ENCODE peak calls at places on chromosomes 1 and 21, in seven cellular contexts. R is prostate gland, O is thoracic aorta, F is breast epithelium, Y is heart left ventricle, T is HCT116, Q is right lobe of liver. J is an unnamed sample.
A peak's percentile ranks its signal among the peaks of the same experiment; 100 is the strongest.

GRCh38 chr1:154943649-154944421 is 7.3 kb upstream of the PMVK start:
- DNase-seq in R (no peak), O (no peak), F (no peak), Y (no peak), T (no peak), Q (no peak), J (peak; percentile 72)

GRCh38 chr1:183319051-183319450 is 99.1 kb downstream of the NMNAT2 start:
- DNase-seq in R (no peak), O (no peak), F (no peak), Y (no peak), T (no peak), Q (no peak), J (no peak)

GRCh38 chr1:59219926-59220325 is 77.0 kb upstream of the FGGY start:
- DNase-seq in R (no peak), O (no peak), F (no peak), Y (no peak), T (no peak), Q (no peak), J (no peak)

GRCh38 chr1:2978691-2979190 is 42.5 kb upstream of the ACTRT2 start:
- DNase-seq in R (no peak), O (no peak), F (no peak), Y (peak; percentile 38), T (no peak), Q (no peak), J (peak; percentile 29)

GRCh38 chr1:203033287-203033686 is 7.0 kb downstream of the PPFIA4 start:
- DNase-seq in R (no peak), O (no peak), F (no peak), Y (no peak), T (no peak), Q (no peak), J (no peak)

GRCh38 chr1:162916407-162916806 is 55.4 kb upstream of the CCDC190 start:
- DNase-seq in R (no peak), O (no peak), F (no peak), Y (no peak), T (no peak), Q (no peak), J (no peak)

GRCh38 chr1:70247768-70248167 is 26.6 kb downstream of the SRSF11 start:
- DNase-seq in R (no peak), O (no peak), F (no peak), Y (no peak), T (no peak), Q (no peak), J (no peak)

GRCh38 chr21:44874497-44875331 is 1.2 kb upstream of the PTTG1IP start:
- DNase-seq in R (peak; percentile 47), O (peak; percentile 23), F (peak; percentile 68), Y (peak; percentile 86), T (no peak), Q (peak; percentile 96), J (peak; percentile 83)

GRCh38 chr1:121558514-121558913 is 373.7 kb downstream of the SRGAP2C start:
- DNase-seq in R (no peak), O (no peak), F (no peak), Y (no peak), T (no peak), Q (no peak), J (peak; percentile 4)

GRCh38 chr1:171910786-171911185 is 69.5 kb downstream of the DNM3 start:
- DNase-seq in R (no peak), O (no peak), F (no peak), Y (no peak), T (no peak), Q (no peak), J (no peak)

GRCh38 chr1:159970932-159971342 is 16.9 kb upstream of the SLAMF9 start:
- DNase-seq in R (no peak), O (no peak), F (no peak), Y (no peak), T (no peak), Q (peak; percentile 92), J (peak; percentile 81)

GRCh38 chr1:172699111-172699510 is 40.2 kb downstream of the FASLG start:
- DNase-seq in R (no peak), O (no peak), F (no peak), Y (no peak), T (no peak), Q (no peak), J (no peak)

GRCh38 chr1:70146488-70146887 is 58.9 kb downstream of the LRRC40 start:
- DNase-seq in R (no peak), O (no peak), F (no peak), Y (no peak), T (no peak), Q (no peak), J (no peak)

GRCh38 chr1:201026234-201026633 is 2.7 kb upstream of the KIF21B start:
- DNase-seq in R (no peak), O (no peak), F (no peak), Y (no peak), T (no peak), Q (no peak), J (no peak)

GRCh38 chr1:115692224-115692623 is 50.5 kb downstream of the VANGL1 start:
- DNase-seq in R (no peak), O (no peak), F (no peak), Y (no peak), T (no peak), Q (no peak), J (no peak)
- TF ChIP-seq CTCF in R (no peak), O (no peak), F (no peak), Y (no peak), T (no peak), Q (no peak), J (no peak)

DNA sequence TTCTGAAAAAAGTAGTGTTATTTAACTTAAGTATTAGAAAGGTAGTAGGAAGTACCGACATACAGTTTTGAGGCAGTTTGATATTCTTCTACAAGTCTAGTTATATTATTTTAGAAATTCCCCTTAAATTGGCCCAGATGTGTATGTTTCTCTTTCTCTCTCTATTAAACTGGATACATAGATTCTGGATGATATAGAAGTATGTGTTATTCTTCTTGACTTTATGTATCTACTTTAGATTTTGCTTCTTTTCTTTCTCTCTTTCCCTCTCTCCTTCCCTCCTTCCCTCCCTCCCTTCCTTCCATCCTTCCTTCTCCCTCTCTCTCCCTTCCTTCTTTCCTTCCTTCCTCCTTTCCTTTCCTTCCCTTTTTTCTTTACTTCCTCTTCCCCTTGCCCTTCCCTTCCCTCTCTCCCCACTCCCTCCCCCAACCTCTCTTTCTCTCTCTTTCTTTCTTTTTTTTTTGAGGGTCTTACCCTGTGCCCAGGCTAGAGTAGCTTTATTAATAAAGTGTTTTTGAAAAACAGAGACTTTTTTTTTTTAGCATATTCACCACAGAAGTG is 124.3 kb downstream of the OSBPL9 start:
- DNase-seq in R (no peak), O (no peak), F (no peak), Y (no peak), T (no peak), Q (no peak), J (no peak)
- H3K4me1 ChIP-seq in R (no peaks in the 10 kb centered on the region), O (peaks cover 41% of the 10 kb centered on the region), F (no peaks in the 10 kb centered on the region), Y (no peaks in the 10 kb centered on the region), T (peaks cover 4% of the 10 kb centered on the region), Q (no peaks in the 10 kb centered on the region), J (no peaks in the 10 kb centered on the region)

GRCh38 chr21:39153373-39153772 is 29.9 kb downstream of the PSMG1 start:
- DNase-seq in R (no peak), O (no peak), F (no peak), Y (no peak), T (no peak), Q (no peak), J (no peak)
- TF ChIP-seq CTCF in R (no peak), O (no peak), F (no peak), Y (peak; percentile 39), T (peak; percentile 68), Q (peak; percentile 37), J (no peak)

GRCh38 chr1:66356605-66357004 is 177.3 kb upstream of the SGIP1 start:
- DNase-seq in R (no peak), O (no peak), F (no peak), Y (no peak), T (no peak), Q (no peak), J (no peak)
- H3K4me1 ChIP-seq in R (peaks cover 19% of the 10 kb centered on the region), O (peaks cover 33% of the 10 kb centered on the region), F (peaks cover 4% of the 10 kb centered on the region), Y (no peaks in the 10 kb centered on the region), T (peaks cover 82% of the 10 kb centered on the region), Q (no peaks in the 10 kb centered on the region), J (peaks cover 12% of the 10 kb centered on the region)

DNA sequence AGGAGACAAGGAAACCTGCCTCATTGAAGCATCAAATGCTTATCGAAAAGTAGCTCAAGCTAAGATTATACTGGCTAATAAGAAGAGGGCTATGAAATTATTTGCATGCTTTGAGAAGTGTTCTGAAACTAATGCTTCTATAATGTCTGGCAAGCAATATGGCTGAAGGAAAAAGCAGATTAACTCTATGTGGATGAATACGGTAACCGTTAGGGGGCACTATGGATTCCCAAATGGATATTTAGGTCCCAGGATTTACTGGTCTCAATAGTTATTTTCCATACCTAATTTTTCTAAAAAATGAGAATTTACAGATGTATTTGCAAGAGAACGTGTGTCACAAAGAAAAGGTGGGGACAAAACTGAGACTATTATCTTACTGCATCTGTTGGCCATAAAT is 34.6 kb upstream of the RRP15 start:
- DNase-seq in R (no peak), O (no peak), F (no peak), Y (no peak), T (no peak), Q (no peak), J (no peak)
- TF ChIP-seq CTCF in R (no peak), O (no peak), F (no peak), Y (no peak), T (no peak), Q (no peak), J (no peak)

GRCh38 chr1:40876436-40876761 is 14.2 kb upstream of the CITED4 start:
- DNase-seq in R (no peak), O (no peak), F (no peak), Y (no peak), T (no peak), Q (no peak), J (no peak)
- H3K4me1 ChIP-seq in R (peaks cover 6% of the 10 kb centered on the region), O (peaks cover 65% of the 10 kb centered on the region), F (no peaks in the 10 kb centered on the region), Y (peaks cover 3% of the 10 kb centered on the region), T (peaks cover 36% of the 10 kb centered on the region), Q (no peaks in the 10 kb centered on the region), J (no peaks in the 10 kb centered on the region)

DNA sequence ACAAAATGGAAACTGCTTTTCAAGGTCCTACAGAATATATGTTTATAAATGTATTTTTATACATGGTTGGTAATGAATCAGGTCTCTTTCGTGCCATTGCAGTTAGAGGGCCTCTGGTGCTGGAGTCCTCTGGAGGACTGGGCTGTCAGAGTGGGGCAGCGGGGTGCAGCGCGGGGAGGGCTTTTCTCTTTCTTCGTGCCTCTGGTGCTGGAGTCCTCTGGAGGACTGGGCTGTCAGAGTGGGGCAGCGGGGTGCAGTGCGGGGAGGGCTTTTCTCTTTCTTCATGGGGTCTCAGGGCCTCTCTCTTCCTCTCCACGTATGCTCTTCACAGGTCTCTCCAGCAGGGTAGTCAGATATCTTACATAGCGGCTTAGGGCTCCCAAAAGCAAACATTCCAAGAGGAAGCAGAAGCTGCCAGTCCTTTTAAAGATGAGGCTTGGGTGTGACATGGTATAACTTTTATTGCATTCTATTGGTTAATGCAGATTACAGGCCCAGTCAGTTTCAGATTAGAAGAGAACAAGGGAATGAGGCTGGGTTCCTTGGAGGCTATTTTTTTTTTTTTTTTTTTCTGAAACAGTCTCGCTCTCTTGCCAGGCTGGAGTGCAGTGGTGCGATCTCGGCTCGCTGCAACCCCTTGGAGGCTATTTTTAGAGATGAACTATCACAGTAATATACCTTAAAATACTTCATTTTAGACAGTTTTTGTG is 13.1 kb downstream of the SDCCAG8 start:
- DNase-seq in R (no peak), O (no peak), F (no peak), Y (no peak), T (no peak), Q (no peak), J (no peak)
- TF ChIP-seq CTCF in R (no peak), O (no peak), F (no peak), Y (no peak), T (peak; percentile 13), Q (no peak), J (no peak)